ENCODE peak calls at places on chromosome 15, in seven cellular contexts. P, K, M, C, T, V and R are unnamed samples.
A peak's percentile ranks its signal among the peaks of the same experiment; 100 is the strongest.

GRCh38 chr15:60793656-60794055 is 314.7 kb upstream of the ICE2 start:
- DNase-seq in P (no peak), K (no peak), M (no peak), C (no peak), T (no peak), V (no peak), R (no peak)

GRCh38 chr15:33737687-33738606 is 230.3 kb upstream of the CHRM5 start:
- DNase-seq in P (peak; percentile 59), K (peak; percentile 41), M (peak; percentile 17), C (peak; percentile 36), T (peak; percentile 50), V (peak; percentile 47), R (no peak)

GRCh38 chr15:99343836-99344551 is 92.7 kb downstream of the LRRC28 start:
- DNase-seq in P (no peak), K (peak; percentile 26), M (peak; percentile 36), C (peak; percentile 23), T (peak; percentile 47), V (no peak), R (no peak)

GRCh38 chr15:56323435-56323834 is 41.8 kb upstream of the TEX9 start:
- DNase-seq in P (no peak), K (no peak), M (no peak), C (no peak), T (no peak), V (no peak), R (no peak)

GRCh38 chr15:43492266-43492665 is 690 bp downstream of the TP53BP1 start:
- DNase-seq in P (no peak), K (no peak), M (no peak), C (no peak), T (no peak), V (no peak), R (no peak)

GRCh38 chr15:90300988-90301715 is 35.7 kb downstream of the NGRN start:
- DNase-seq in P (peak; percentile 43), K (peak; percentile 51), M (peak; percentile 56), C (peak; percentile 62), T (peak; percentile 76), V (peak; percentile 59), R (peak; percentile 26)

GRCh38 chr15:91202510-91202909 is 102.5 kb downstream of the SV2B start:
- DNase-seq in P (no peak), K (no peak), M (no peak), C (no peak), T (no peak), V (no peak), R (no peak)

GRCh38 chr15:69164807-69165636 is 4.6 kb downstream of the GLCE start:
- DNase-seq in P (no peak), K (no peak), M (no peak), C (no peak), T (no peak), V (peak; percentile 20), R (no peak)

GRCh38 chr15:22808240-22808639 is 21.8 kb downstream of the NIPA1 start:
- DNase-seq in P (no peak), K (no peak), M (no peak), C (no peak), T (no peak), V (peak; percentile 96), R (no peak)

GRCh38 chr15:54556231-54556630 is 578.0 kb downstream of the UNC13C start:
- DNase-seq in P (no peak), K (no peak), M (no peak), C (no peak), T (no peak), V (no peak), R (no peak)

GRCh38 chr15:58628206-58629057 is 121.1 kb downstream of the ADAM10 start:
- DNase-seq in P (peak; percentile 9), K (peak; percentile 10), M (no peak), C (peak; percentile 25), T (no peak), V (peak; percentile 52), R (no peak)

GRCh38 chr15:66603301-66604179 is 37.7 kb upstream of the LCTL start:
- DNase-seq in P (peak; percentile 88), K (peak; percentile 78), M (peak; percentile 50), C (peak; percentile 81), T (peak; percentile 76), V (peak; percentile 43), R (peak; percentile 24)

GRCh38 chr15:69782809-69783208 is 314.9 kb downstream of the TLE3 start:
- DNase-seq in P (no peak), K (no peak), M (peak; percentile 36), C (no peak), T (peak; percentile 25), V (peak; percentile 62), R (no peak)

GRCh38 chr15:33111051-33111451 is 83.5 kb downstream of the FMN1 start:
- DNase-seq in P (no peak), K (no peak), M (no peak), C (no peak), T (no peak), V (no peak), R (no peak)

GRCh38 chr15:94126999-94127398 is 104.4 kb upstream of the MCTP2 start:
- DNase-seq in P (no peak), K (no peak), M (no peak), C (no peak), T (no peak), V (no peak), R (no peak)

GRCh38 chr15:63896336-63897115 is 62.8 kb upstream of the HERC1 start:
- DNase-seq in P (peak; percentile 72), K (peak; percentile 77), M (peak; percentile 26), C (peak; percentile 85), T (peak; percentile 60), V (peak; percentile 26), R (no peak)

GRCh38 chr15:77208222-77208621 is 137.3 kb upstream of the TSPAN3 start:
- DNase-seq in P (no peak), K (no peak), M (no peak), C (no peak), T (no peak), V (no peak), R (no peak)

GRCh38 chr15:51046799-51047449 is 47.8 kb downstream of the TNFAIP8L3 start:
- DNase-seq in P (peak; percentile 10), K (peak; percentile 56), M (no peak), C (no peak), T (no peak), V (peak; percentile 14), R (no peak)

GRCh38 chr15:36090276-36090946 is 489.0 kb upstream of the CDIN1 start:
- DNase-seq in P (no peak), K (no peak), M (no peak), C (no peak), T (no peak), V (no peak), R (no peak)

GRCh38 chr15:49327927-49328326 is 95.1 kb upstream of the FGF7 start:
- DNase-seq in P (no peak), K (no peak), M (no peak), C (no peak), T (no peak), V (no peak), R (no peak)

GRCh38 chr15:57437564-57437963 is 61.3 kb downstream of the CGNL1 start:
- DNase-seq in P (no peak), K (no peak), M (no peak), C (no peak), T (no peak), V (no peak), R (no peak)

GRCh38 chr15:90603893-90604292 is 74.2 kb downstream of the CRTC3 start:
- DNase-seq in P (peak; percentile 50), K (peak; percentile 50), M (peak; percentile 39), C (no peak), T (peak; percentile 60), V (peak; percentile 25), R (no peak)

GRCh38 chr15:73457334-73457733 is 14.4 kb downstream of the REC114 start:
- DNase-seq in P (no peak), K (no peak), M (no peak), C (no peak), T (no peak), V (peak; percentile 77), R (no peak)

GRCh38 chr15:59203572-59203971 is 3.1 kb upstream of the LDHAL6B start:
- DNase-seq in P (no peak), K (no peak), M (no peak), C (no peak), T (no peak), V (no peak), R (no peak)

GRCh38 chr15:94053626-94054025 is 177.7 kb upstream of the MCTP2 start:
- DNase-seq in P (no peak), K (no peak), M (no peak), C (no peak), T (no peak), V (no peak), R (no peak)

GRCh38 chr15:77070180-77070499 is 769 bp downstream of the TSPAN3 start:
- DNase-seq in P (no peak), K (no peak), M (no peak), C (no peak), T (no peak), V (no peak), R (no peak)

GRCh38 chr15:40379853-40380252 is 2.7 kb upstream of the KNSTRN start:
- DNase-seq in P (peak; percentile 92), K (peak; percentile 99), M (no peak), C (no peak), T (no peak), V (no peak), R (no peak)

GRCh38 chr15:55942332-55942731 is 51.1 kb downstream of the NEDD4 start:
- DNase-seq in P (no peak), K (no peak), M (no peak), C (no peak), T (no peak), V (no peak), R (no peak)

GRCh38 chr15:75002398-75002797 is 7.0 kb downstream of the SCAMP5 start:
- DNase-seq in P (no peak), K (no peak), M (no peak), C (no peak), T (no peak), V (no peak), R (no peak)

GRCh38 chr15:40918799-40919392 is 10.2 kb upstream of the DLL4 start:
- DNase-seq in P (no peak), K (no peak), M (no peak), C (no peak), T (no peak), V (no peak), R (no peak)

GRCh38 chr15:85421116-85421925 is 40.9 kb downstream of the AKAP13 start:
- DNase-seq in P (peak; percentile 19), K (peak; percentile 49), M (no peak), C (no peak), T (no peak), V (no peak), R (no peak)

GRCh38 chr15:40340038-40340739 is 550 bp downstream of the CCDC9B start:
- DNase-seq in P (peak; percentile 75), K (peak; percentile 92), M (no peak), C (no peak), T (no peak), V (peak; percentile 46), R (no peak)

GRCh38 chr15:20644896-20645295 is 103.3 kb upstream of the GOLGA6L6 start:
- DNase-seq in P (no peak), K (no peak), M (no peak), C (no peak), T (no peak), V (no peak), R (no peak)

GRCh38 chr15:47586653-47587224 is 130.6 kb upstream of the SEMA6D start:
- DNase-seq in P (no peak), K (peak; percentile 69), M (no peak), C (no peak), T (no peak), V (no peak), R (no peak)

GRCh38 chr15:79644091-79644490 is 212.0 kb downstream of the MINAR1 start:
- DNase-seq in P (peak; percentile 62), K (peak; percentile 49), M (no peak), C (no peak), T (peak; percentile 16), V (no peak), R (no peak)